ENCODE peak calls at places on chromosomes 5 and 9, in four cellular contexts. I is HL-60, J is GM12878, T is K562. G is an unnamed sample.

GRCh38 chr9:5193345-5193744 is 7.9 kb upstream of the INSL6 start:
- DNase-seq in I (no peak), J (no peak), T (no peak), G (no peak)

GRCh38 chr5:62284946-62285891 is 20.8 kb upstream of the KIF2A start:
- DNase-seq in I (no peak), J (peak), T (peak), G (no peak)

GRCh38 chr9:125240649-125240999 is 519 bp downstream of the HSPA5 start:
- DNase-seq in I (no peak), J (no peak), T (peak), G (no peak)

GRCh38 chr9:83981126-83981871 is 694 bp downstream of the RMI1 start:
- DNase-seq in I (no peak), J (no peak), T (no peak), G (no peak)

GRCh38 chr9:129023036-129023907 is 4.9 kb downstream of the SH3GLB2 start:
- DNase-seq in I (no peak), J (no peak), T (peak), G (no peak)

GRCh38 chr5:85910335-85910734 is 707.4 kb upstream of the COX7C start:
- DNase-seq in I (no peak), J (no peak), T (no peak), G (no peak)

GRCh38 chr5:90563161-90563560 is 4.6 kb downstream of the ADGRV1 start:
- DNase-seq in I (no peak), J (no peak), T (no peak), G (no peak)

GRCh38 chr5:42858709-42859108 is 47.0 kb upstream of the SELENOP start:
- DNase-seq in I (no peak), J (no peak), T (no peak), G (no peak)

GRCh38 chr5:111720333-111720890 is 36.6 kb downstream of the NREP start:
- DNase-seq in I (no peak), J (no peak), T (no peak), G (no peak)

GRCh38 chr9:33202552-33203300 is 35.6 kb upstream of the B4GALT1 start:
- DNase-seq in I (peak), J (peak), T (no peak), G (peak)

GRCh38 chr9:15837079-15837679 is 284.3 kb downstream of the CCDC171 start:
- DNase-seq in I (no peak), J (peak), T (peak), G (no peak)

GRCh38 chr5:17001418-17001817 is 65.3 kb upstream of the MYO10 start:
- DNase-seq in I (no peak), J (no peak), T (no peak), G (no peak)

GRCh38 chr5:108730617-108731340 is 16.9 kb upstream of the FER start:
- DNase-seq in I (no peak), J (no peak), T (no peak), G (peak)

GRCh38 chr5:169696621-169697517 is 59.8 kb downstream of the DOCK2 start:
- DNase-seq in I (no peak), J (no peak), T (no peak), G (no peak)

GRCh38 chr5:159497221-159497620 is 166.9 kb upstream of the IL12B start:
- DNase-seq in I (no peak), J (no peak), T (no peak), G (no peak)

GRCh38 chr5:148831590-148832565 is 5.5 kb downstream of the ADRB2 start:
- DNase-seq in I (no peak), J (peak), T (no peak), G (no peak)

GRCh38 chr9:95507456-95508241 is 9.1 kb downstream of the PTCH1 start:
- DNase-seq in I (no peak), J (no peak), T (no peak), G (no peak)

DNA sequence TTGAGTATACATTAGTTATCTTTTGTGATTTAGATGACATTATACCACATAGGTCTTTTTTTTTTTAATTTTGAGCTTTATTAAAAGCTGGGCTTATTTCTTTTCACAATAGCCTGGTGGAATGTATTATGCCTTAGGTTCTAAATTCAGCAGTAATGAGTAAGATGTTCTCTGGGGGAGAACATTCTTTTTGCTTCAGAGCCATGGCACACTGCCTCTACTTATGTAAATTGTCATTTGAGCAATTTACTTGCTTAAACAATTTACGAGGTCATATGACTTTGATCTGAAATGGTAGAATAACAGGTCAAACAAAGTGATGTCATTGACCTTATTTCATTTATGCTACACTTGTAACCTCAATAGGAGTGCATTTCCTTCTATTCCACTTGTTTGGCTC is 154.2 kb downstream of the FOCAD start:
- DNase-seq in I (no peak), J (no peak), T (no peak), G (no peak)
- TF ChIP-seq SPI1 in I (no peak), J (no peak), T (no peak), G (no peak)

DNA sequence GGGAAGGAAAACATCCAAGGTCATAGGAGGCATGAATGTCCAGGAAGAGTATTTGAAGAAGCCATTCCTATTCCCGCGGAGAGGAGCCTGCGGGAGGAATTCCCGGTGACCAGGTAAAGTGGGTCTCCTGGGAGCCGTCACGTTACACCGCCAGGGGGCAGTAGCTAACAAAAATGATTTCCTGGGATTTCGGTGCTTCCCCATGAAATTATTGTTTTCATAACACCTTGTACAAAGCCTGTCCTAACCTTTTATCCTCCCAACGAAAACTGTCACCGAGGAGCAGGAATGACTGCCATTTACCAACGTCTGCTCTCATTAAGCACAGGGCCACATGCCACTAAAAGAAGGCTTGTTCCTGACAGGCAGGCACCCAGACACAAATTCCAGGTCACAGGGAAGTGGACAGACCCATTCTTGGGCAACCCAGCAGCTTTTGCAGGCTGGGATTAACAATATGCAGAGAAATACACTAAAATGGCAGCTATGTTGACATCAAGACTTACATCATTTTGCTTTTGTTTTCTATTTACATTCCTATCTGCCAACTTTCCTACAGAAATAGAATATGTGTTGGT is 41.2 kb upstream of the CTSL start:
- DNase-seq in I (no peak), J (no peak), T (peak), G (no peak)
- TF ChIP-seq SPI1 in I (no peak), J (no peak), T (no peak), G (no peak)

GRCh38 chr5:60382761-60383160 is 317.2 kb downstream of the DEPDC1B start:
- DNase-seq in I (peak), J (peak), T (no peak), G (no peak)
- TF ChIP-seq SPI1 in I (peak), J (no peak), T (no peak), G (no peak)

GRCh38 chr5:157523976-157524375 is 51.6 kb downstream of the ADAM19 start:
- DNase-seq in I (no peak), J (no peak), T (no peak), G (no peak)

GRCh38 chr5:157518963-157519362 is 56.6 kb downstream of the ADAM19 start:
- DNase-seq in I (no peak), J (peak), T (no peak), G (peak)

GRCh38 chr5:157519579-157520253 is 55.9 kb downstream of the ADAM19 start:
- DNase-seq in I (no peak), J (peak), T (no peak), G (peak)

GRCh38 chr5:157521704-157522029 is 53.9 kb downstream of the ADAM19 start:
- DNase-seq in I (no peak), J (no peak), T (no peak), G (no peak)

GRCh38 chr5:157520911-157521703 is 54.5 kb downstream of the ADAM19 start:
- DNase-seq in I (no peak), J (no peak), T (no peak), G (no peak)
- TF ChIP-seq SPI1 in I (no peak), J (no peak), T (no peak), G (no peak)

GRCh38 chr5:102903074-102903871 is 148.2 kb downstream of the PAM start:
- DNase-seq in I (no peak), J (no peak), T (no peak), G (no peak)
- TF ChIP-seq SPI1 in I (no peak), J (no peak), T (no peak), G (no peak)

G was measured in GM12891.